ENCODE peak calls at places on chromosomes 5 and 9, in eight cellular contexts. U, Z, H, C, W, B, X and P are unnamed samples.

GRCh38 chr5:111447099-111447498 is 65.2 kb downstream of the STARD4 start:
- DNase-seq in U (no peak), Z (no peak), H (no peak), C (no peak), W (no peak), B (no peak), X (no peak), P (no peak)

GRCh38 chr9:105132006-105132405 is 112.4 kb upstream of the SLC44A1 start:
- DNase-seq in U (no peak), Z (no peak), H (no peak), C (no peak), W (no peak), B (no peak), X (no peak), P (no peak)

GRCh38 chr9:35566417-35566816 is 38.6 kb upstream of the TESK1 start:
- DNase-seq in U (no peak), Z (no peak), H (no peak), C (no peak), W (no peak), B (no peak), X (peak), P (no peak)

GRCh38 chr9:2727966-2728613 is 10.8 kb downstream of the KCNV2 start:
- DNase-seq in U (no peak), Z (peak), H (no peak), C (no peak), W (no peak), B (peak), X (peak), P (no peak)

GRCh38 chr9:106588601-106589000 is 274.4 kb upstream of the ZNF462 start:
- DNase-seq in U (no peak), Z (no peak), H (no peak), C (no peak), W (peak), B (no peak), X (no peak), P (no peak)

GRCh38 chr5:136042665-136043121 is 13.9 kb downstream of the TGFBI start:
- DNase-seq in U (no peak), Z (no peak), H (no peak), C (no peak), W (no peak), B (no peak), X (no peak), P (no peak)

GRCh38 chr9:36739538-36740116 is 166.9 kb downstream of the MELK start:
- DNase-seq in U (no peak), Z (peak), H (no peak), C (no peak), W (no peak), B (no peak), X (no peak), P (no peak)

GRCh38 chr5:6490246-6490645 is 41.6 kb downstream of the UBE2QL1 start:
- DNase-seq in U (peak), Z (no peak), H (no peak), C (no peak), W (no peak), B (no peak), X (no peak), P (no peak)

GRCh38 chr5:22070151-22070550 is 783.0 kb downstream of the CDH12 start:
- DNase-seq in U (no peak), Z (no peak), H (no peak), C (peak), W (no peak), B (no peak), X (no peak), P (no peak)

GRCh38 chr9:122340161-122340560 is 30.7 kb upstream of the PTGS1 start:
- DNase-seq in U (no peak), Z (no peak), H (no peak), C (no peak), W (no peak), B (no peak), X (no peak), P (no peak)

GRCh38 chr5:140131967-140132409 is 6.3 kb downstream of the IGIP start:
- DNase-seq in U (no peak), Z (no peak), H (peak), C (peak), W (no peak), B (no peak), X (no peak), P (no peak)

GRCh38 chr5:151896041-151896691 is 28.5 kb downstream of the GLRA1 start:
- DNase-seq in U (no peak), Z (no peak), H (no peak), C (no peak), W (peak), B (no peak), X (no peak), P (no peak)

GRCh38 chr9:38235244-38235643 is 157.3 kb upstream of the ALDH1B1 start:
- DNase-seq in U (no peak), Z (peak), H (no peak), C (no peak), W (no peak), B (no peak), X (no peak), P (no peak)

GRCh38 chr9:90925581-90926257 is 124.1 kb downstream of the SYK start:
- DNase-seq in U (no peak), Z (no peak), H (no peak), C (no peak), W (no peak), B (no peak), X (no peak), P (no peak)

GRCh38 chr9:69471433-69471832 is 146.4 kb downstream of the ENTREP1 start:
- DNase-seq in U (no peak), Z (no peak), H (no peak), C (no peak), W (no peak), B (no peak), X (no peak), P (no peak)

GRCh38 chr5:55218966-55219365 is 8.1 kb downstream of the MCIDAS start:
- DNase-seq in U (no peak), Z (no peak), H (peak), C (peak), W (no peak), B (no peak), X (no peak), P (peak)

GRCh38 chr9:94920439-94920951 is 194.0 kb downstream of the AOPEP start:
- DNase-seq in U (peak), Z (no peak), H (no peak), C (no peak), W (no peak), B (no peak), X (no peak), P (peak)

GRCh38 chr5:175363300-175363699 is 80.7 kb downstream of the DRD1 start:
- DNase-seq in U (no peak), Z (no peak), H (no peak), C (no peak), W (no peak), B (no peak), X (no peak), P (no peak)

GRCh38 chr9:34125681-34126206 is 754 bp downstream of the DCAF12 start:
- DNase-seq in U (no peak), Z (peak), H (no peak), C (no peak), W (no peak), B (no peak), X (peak), P (peak)

GRCh38 chr9:121634329-121634784 is 17.1 kb upstream of the DAB2IP start:
- DNase-seq in U (no peak), Z (no peak), H (no peak), C (no peak), W (no peak), B (no peak), X (no peak), P (no peak)

GRCh38 chr9:113589407-113589806 is 125.9 kb downstream of the RGS3 start:
- DNase-seq in U (peak), Z (no peak), H (no peak), C (no peak), W (no peak), B (no peak), X (no peak), P (no peak)

GRCh38 chr5:108753331-108753730 is 5.6 kb downstream of the FER start:
- DNase-seq in U (no peak), Z (no peak), H (no peak), C (no peak), W (no peak), B (no peak), X (no peak), P (no peak)

GRCh38 chr5:108749130-108749861 is 1.6 kb downstream of the FER start:
- DNase-seq in U (peak), Z (peak), H (no peak), C (no peak), W (no peak), B (no peak), X (peak), P (no peak)

GRCh38 chr5:108747111-108748009 is at the start of gene FER:
- DNase-seq in U (no peak), Z (no peak), H (no peak), C (no peak), W (no peak), B (peak), X (peak), P (no peak)

GRCh38 chr5:108748010-108748353 is 285 bp downstream of the FER start:
- DNase-seq in U (no peak), Z (no peak), H (no peak), C (no peak), W (no peak), B (no peak), X (no peak), P (no peak)

GRCh38 chr5:108748354-108749129 is 845 bp downstream of the FER start:
- DNase-seq in U (peak), Z (peak), H (peak), C (peak), W (peak), B (peak), X (peak), P (peak)
- TF ChIP-seq POLR2AphosphoS5 in U (peak), Z (peak), H (peak), C (peak), W (peak), B (peak), X (peak), P (peak)

GRCh38 chr9:133273098-133273497 is 1.9 kb downstream of the ABO start:
- DNase-seq in U (no peak), Z (no peak), H (peak), C (peak), W (no peak), B (no peak), X (no peak), P (no peak)
- TF ChIP-seq EP300 in U (no peak), Z (no peak), H (no peak), C (no peak), W (no peak), B (no peak), X (no peak), P (no peak)

GRCh38 chr9:132768932-132769894 is 98.9 kb downstream of the GTF3C4 start:
- DNase-seq in U (peak), Z (peak), H (no peak), C (peak), W (peak), B (peak), X (peak), P (peak)
- TF ChIP-seq POLR2AphosphoS5 in U (peak), Z (no peak), H (peak), C (peak), W (no peak), B (no peak), X (no peak), P (peak)

DNA sequence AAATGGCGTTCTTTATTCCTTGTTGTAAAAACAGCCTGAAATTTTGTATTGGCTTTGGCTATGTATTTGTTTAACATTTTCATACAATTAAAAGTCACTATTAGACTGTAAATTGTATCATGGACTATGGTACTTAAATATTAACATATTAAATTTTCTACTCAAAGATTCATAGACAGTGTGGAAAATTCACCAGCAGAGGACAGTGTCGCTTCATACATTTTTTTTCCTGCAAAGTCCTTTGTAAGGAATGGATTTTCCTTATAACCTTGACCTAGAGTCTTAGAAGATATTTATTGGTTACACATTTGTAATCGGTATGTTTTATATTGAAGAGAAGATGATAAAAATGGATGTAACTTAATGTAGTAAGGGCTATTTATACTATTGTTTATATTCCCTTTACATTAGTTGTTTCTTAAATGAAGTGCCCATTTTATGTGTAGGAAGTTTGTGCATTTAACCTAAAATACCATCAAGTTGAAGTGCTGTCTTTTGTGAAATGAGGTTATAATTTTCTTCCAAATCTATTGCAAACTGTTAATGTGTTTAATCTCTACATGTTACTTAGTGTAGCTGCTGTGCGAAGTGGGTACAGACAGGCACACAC is 150.1 kb downstream of the KDM4C start:
- DNase-seq in U (no peak), Z (no peak), H (no peak), C (no peak), W (no peak), B (no peak), X (no peak), P (no peak)
- TF ChIP-seq EP300 in U (no peak), Z (no peak), H (no peak), C (no peak), W (no peak), B (no peak), X (no peak), P (no peak)